ENCODE peak calls at places on chromosomes 11 and 22, in five cellular contexts. G, C, X, R and N are unnamed samples.

GRCh38 chr11:114282488-114282887 is 13.7 kb upstream of the NNMT start:
- DNase-seq in G (no peak), C (no peak), X (no peak), R (no peak), N (no peak)

GRCh38 chr22:30186535-30186934 is 60.0 kb downstream of the LIF start:
- DNase-seq in G (no peak), C (no peak), X (no peak), R (no peak), N (no peak)

GRCh38 chr11:45560935-45561330 is 104.5 kb downstream of the CHST1 start:
- DNase-seq in G (no peak), C (no peak), X (no peak), R (no peak), N (no peak)

GRCh38 chr11:46478196-46478595 is 86.6 kb upstream of the CHRM4 start:
- DNase-seq in G (no peak), C (no peak), X (no peak), R (no peak), N (no peak)

GRCh38 chr22:20553947-20554741 is 46.7 kb downstream of the MED15 start:
- DNase-seq in G (no peak), C (no peak), X (no peak), R (no peak), N (no peak)

GRCh38 chr11:4848908-4849307 is at the start of gene OR51S1:
- DNase-seq in G (no peak), C (no peak), X (no peak), R (no peak), N (no peak)

GRCh38 chr11:102924851-102925380 is 30.6 kb downstream of the MMP13 start:
- DNase-seq in G (no peak), C (no peak), X (peak), R (peak), N (no peak)

GRCh38 chr11:32366671-32367070 is 68.7 kb downstream of the WT1 start:
- DNase-seq in G (no peak), C (no peak), X (no peak), R (no peak), N (no peak)

GRCh38 chr11:92556435-92556834 is 331.8 kb downstream of the FAT3 start:
- DNase-seq in G (peak), C (no peak), X (no peak), R (no peak), N (no peak)

GRCh38 chr11:95266751-95267374 is 35.9 kb upstream of the SESN3 start:
- DNase-seq in G (no peak), C (no peak), X (no peak), R (no peak), N (no peak)

GRCh38 chr11:16792426-16792825 is 54.0 kb downstream of the C11orf58 start:
- DNase-seq in G (no peak), C (no peak), X (no peak), R (no peak), N (no peak)

GRCh38 chr11:60744114-60744513 is 12.6 kb upstream of the MS4A15 start:
- DNase-seq in G (no peak), C (no peak), X (no peak), R (no peak), N (no peak)

GRCh38 chr11:60747359-60747873 is 9.3 kb upstream of the MS4A15 start:
- DNase-seq in G (no peak), C (no peak), X (no peak), R (no peak), N (no peak)

GRCh38 chr11:60739114-60739513 is 14.6 kb downstream of the MS4A18 start:
- DNase-seq in G (no peak), C (no peak), X (no peak), R (no peak), N (no peak)

GRCh38 chr11:60740573-60740972 is 16.1 kb downstream of the MS4A18 start:
- DNase-seq in G (no peak), C (no peak), X (no peak), R (no peak), N (no peak)

GRCh38 chr11:60743058-60743457 is 13.6 kb upstream of the MS4A15 start:
- DNase-seq in G (no peak), C (no peak), X (no peak), R (no peak), N (no peak)
- TF ChIP-seq CTCF in G (no peak), C (no peak), X (no peak), R (peak), N (no peak)

GRCh38 chr22:27302501-27302900 is 499.1 kb downstream of the MN1 start:
- DNase-seq in G (no peak), C (no peak), X (no peak), R (no peak), N (no peak)
- TF ChIP-seq CTCF in G (no peak), C (no peak), X (no peak), R (no peak), N (no peak)

GRCh38 chr11:40130427-40130826 is 1329.0 kb downstream of the LRRC4C start:
- DNase-seq in G (no peak), C (no peak), X (no peak), R (no peak), N (no peak)
- TF ChIP-seq CTCF in G (peak), C (no peak), X (no peak), R (no peak), N (peak)

GRCh38 chr11:112355726-112356125 is 95.1 kb upstream of the PLET1 start:
- DNase-seq in G (no peak), C (no peak), X (no peak), R (no peak), N (no peak)
- TF ChIP-seq CTCF in G (peak), C (peak), X (peak), R (no peak), N (no peak)

GRCh38 chr11:37230865-37231264 is 632.8 kb upstream of the RAG2 start:
- DNase-seq in G (no peak), C (no peak), X (no peak), R (no peak), N (no peak)
- TF ChIP-seq CTCF in G (no peak), C (no peak), X (no peak), R (no peak), N (no peak)

GRCh38 chr11:119473901-119474681 is 51.1 kb upstream of the THY1 start:
- DNase-seq in G (no peak), C (no peak), X (no peak), R (no peak), N (no peak)
- TF ChIP-seq CTCF in G (no peak), C (no peak), X (no peak), R (no peak), N (no peak)

DNA sequence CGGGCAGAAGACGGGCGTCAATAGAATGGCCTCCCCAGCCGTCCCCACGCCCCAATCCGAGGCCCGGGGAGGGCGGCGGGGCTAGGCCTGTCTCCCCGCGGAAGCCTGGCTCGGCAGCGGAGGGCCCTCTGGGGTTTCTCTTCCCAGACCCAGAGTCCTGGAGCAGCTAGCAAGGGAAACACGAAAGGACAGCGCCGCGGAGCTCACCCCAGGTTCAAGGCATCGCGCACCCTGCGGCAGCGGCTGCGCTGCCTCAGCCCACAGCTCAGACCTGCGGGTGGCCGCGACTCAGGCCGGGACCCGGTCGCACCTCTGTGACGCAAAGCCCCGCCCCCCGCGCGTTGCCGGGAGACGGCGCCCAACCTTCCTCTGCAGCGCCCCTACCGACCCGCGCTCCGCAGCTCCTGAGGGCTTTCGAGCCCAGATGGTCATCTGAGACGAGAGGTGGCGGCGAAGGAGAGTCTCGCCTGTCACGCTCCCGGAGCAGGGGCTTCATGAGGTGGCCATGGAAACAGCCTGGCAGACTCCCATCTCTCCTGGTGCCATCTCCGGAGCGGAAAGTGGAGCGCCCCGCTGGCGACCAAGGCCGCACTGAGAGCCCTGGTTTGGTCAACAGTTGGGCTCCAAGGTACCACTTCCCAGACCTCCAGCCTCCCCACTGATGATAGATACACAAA is at the start of gene RNF141:
- DNase-seq in G (peak), C (peak), X (peak), R (peak), N (peak)
- TF ChIP-seq CTCF in G (peak), C (peak), X (peak), R (peak), N (peak)

DNA sequence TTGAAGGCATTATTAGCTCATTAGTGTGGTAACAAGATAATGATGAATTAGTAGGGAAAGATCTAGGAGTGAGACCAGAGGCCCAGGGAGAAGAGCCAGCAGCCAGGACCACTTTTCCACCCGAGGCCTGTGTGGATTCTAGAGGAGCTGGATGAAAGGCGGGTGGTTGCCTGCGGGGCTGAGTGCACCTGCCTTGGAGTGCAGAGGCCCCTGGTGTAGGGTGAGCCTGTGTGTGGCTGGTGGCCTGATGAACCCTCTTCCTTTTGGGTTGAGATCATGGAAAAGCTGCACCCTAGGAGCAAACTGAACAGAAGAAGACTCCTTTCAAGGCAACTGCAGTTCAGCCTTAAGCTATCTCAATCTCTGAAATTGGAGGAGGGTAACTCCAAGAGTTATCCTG is 5.9 kb upstream of the TP53AIP1 start:
- DNase-seq in G (no peak), C (no peak), X (no peak), R (no peak), N (no peak)
- TF ChIP-seq CTCF in G (peak), C (peak), X (peak), R (no peak), N (peak)

GRCh38 chr11:597166-597725 is 18.5 kb downstream of the IRF7 start:
- DNase-seq in G (no peak), C (no peak), X (no peak), R (no peak), N (no peak)
- TF ChIP-seq CTCF in G (peak), C (no peak), X (no peak), R (no peak), N (no peak)

DNA sequence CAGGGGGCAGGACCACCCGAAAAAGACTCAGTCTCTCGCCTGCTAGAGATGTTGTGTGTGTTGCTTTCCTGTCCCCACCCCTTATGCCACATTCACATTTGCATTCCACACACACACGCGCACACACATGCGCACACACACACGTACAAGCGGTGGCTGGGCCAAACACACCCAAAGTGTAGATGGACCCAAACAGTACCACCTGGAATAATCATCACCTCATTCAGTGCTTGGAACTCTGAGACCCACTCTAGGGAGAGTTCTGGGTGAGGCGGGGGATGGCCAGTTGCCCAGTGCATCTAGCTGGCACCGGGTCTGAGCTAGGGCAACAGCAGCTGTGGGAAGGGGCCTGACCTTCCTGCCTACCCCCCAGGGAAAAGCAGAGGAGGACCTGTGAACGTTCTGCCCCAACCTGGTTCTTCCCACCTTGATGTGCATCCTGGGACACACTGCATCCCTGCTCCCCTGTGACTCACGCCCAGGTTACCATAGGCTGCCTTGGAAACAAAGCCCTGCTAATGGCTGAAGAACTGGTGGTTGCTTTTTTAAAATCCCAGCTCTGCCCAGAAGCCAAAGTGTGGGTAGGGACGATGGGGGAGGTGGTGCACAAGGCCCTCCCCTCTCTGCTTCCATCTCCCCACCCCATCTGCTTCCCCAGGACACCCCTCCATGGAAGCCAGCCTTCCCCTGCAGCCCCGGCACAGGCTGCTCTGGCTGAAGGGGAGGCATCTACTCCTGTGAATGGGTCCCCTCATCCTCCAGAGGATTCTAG is 7.9 kb upstream of the C11orf96 start:
- DNase-seq in G (no peak), C (no peak), X (no peak), R (no peak), N (no peak)
- TF ChIP-seq CTCF in G (no peak), C (no peak), X (no peak), R (no peak), N (no peak)